ENCODE peak calls at places on chromosomes 13 and 19, in five cellular contexts. A is uterus; E is effector memory CD4-positive, alpha-beta T cell; S is Panc1; L is small intestine. D is an unnamed sample.

GRCh38 chr13:36358352-36358751 is 12.2 kb upstream of the SPART start:
- DNase-seq in L (no peak), A (no peak), E (no peak), S (no peak), D (no peak)

GRCh38 chr13:112971288-112971643 is 2.3 kb downstream of the MCF2L start:
- DNase-seq in A (no peak), L (no peak), E (no peak), S (no peak), D (no peak)

GRCh38 chr13:112354330-112355273 is 21.6 kb upstream of the SPACA7 start:
- DNase-seq in E (no peak), A (no peak), S (no peak), L (no peak), D (no peak)

GRCh38 chr13:111411186-111411858 is 90.9 kb downstream of the TEX29 start:
- DNase-seq in S (no peak), E (no peak), L (no peak), A (no peak), D (no peak)

GRCh38 chr19:50026550-50026906 is 723 bp downstream of the ZNF473 start:
- DNase-seq in E (no peak), S (no peak), L (no peak), A (no peak), D (no peak)

GRCh38 chr13:46146898-46147297 is 35.1 kb downstream of the LCP1 start:
- DNase-seq in L (no peak), E (no peak), S (no peak), A (no peak), D (no peak)

GRCh38 chr19:52176574-52176973 is 5.2 kb upstream of the ZNF836 start:
- DNase-seq in A (no peak), L (no peak), E (no peak), S (no peak), D (no peak)

GRCh38 chr19:18697680-18698079 is 14.2 kb downstream of the CRTC1 start:
- DNase-seq in A (no peak), E (no peak), S (no peak), L (peak; percentile 65), D (no peak)

GRCh38 chr13:63288576-63288975 is 1872.9 kb upstream of the PCDH20 start:
- DNase-seq in E (no peak), A (no peak), L (no peak), S (no peak), D (no peak)

GRCh38 chr13:112027250-112027649 is 39.7 kb upstream of the SOX1 start:
- DNase-seq in E (no peak), A (no peak), S (no peak), L (no peak), D (no peak)

GRCh38 chr13:108270442-108270841 is 924 bp downstream of the TNFSF13B start:
- DNase-seq in S (no peak), L (peak; percentile 41), A (no peak), E (no peak), D (peak; percentile 15)

GRCh38 chr19:19578241-19578640 is 40.2 kb downstream of the CILP2 start:
- DNase-seq in E (no peak), S (no peak), A (no peak), L (no peak), D (no peak)

GRCh38 chr19:46017095-46017429 is 5.8 kb downstream of the PGLYRP1 start:
- DNase-seq in A (no peak), L (no peak), E (no peak), S (no peak), D (no peak)

GRCh38 chr13:59970847-59971246 is 192.9 kb downstream of the DIAPH3 start:
- DNase-seq in L (no peak), E (no peak), A (no peak), S (no peak), D (no peak)

GRCh38 chr13:113220877-113221276 is 11.5 kb downstream of the CUL4A start:
- DNase-seq in E (no peak), S (no peak), A (no peak), L (no peak), D (no peak)

GRCh38 chr19:21559444-21559843 is 54.0 kb downstream of the ZNF429 start:
- DNase-seq in E (no peak), L (no peak), A (no peak), S (no peak), D (no peak)

GRCh38 chr19:44059229-44059628 is 7.4 kb downstream of the ZNF223 start:
- DNase-seq in L (no peak), E (no peak), A (no peak), S (no peak), D (no peak)

GRCh38 chr19:50046649-50047503 is 21.1 kb downstream of the ZNF473 start:
- DNase-seq in E (peak; percentile 30), S (no peak), A (peak; percentile 39), L (peak; percentile 6), D (peak; percentile 42)

GRCh38 chr13:80157261-80157942 is 183.5 kb downstream of the SPRY2 start:
- DNase-seq in S (no peak), E (no peak), L (no peak), A (no peak), D (no peak)

GRCh38 chr13:75792526-75793187 is 156.5 kb downstream of the LMO7 start:
- DNase-seq in E (no peak), S (no peak), A (no peak), L (peak; percentile 81), D (no peak)

GRCh38 chr13:99031725-99032298 is 53.9 kb upstream of the DOCK9 start:
- DNase-seq in E (no peak), L (peak; percentile 85), S (no peak), A (no peak), D (no peak)

GRCh38 chr19:31220540-31220939 is 128.7 kb downstream of the TSHZ3 start:
- DNase-seq in L (peak; percentile 49), E (no peak), S (no peak), A (no peak), D (peak; percentile 34)

GRCh38 chr13:33545492-33545891 is 259.9 kb upstream of the STARD13 start:
- DNase-seq in A (no peak), E (no peak), S (no peak), L (no peak), D (no peak)

GRCh38 chr19:19224852-19225494 is 13.2 kb downstream of the NCAN start:
- DNase-seq in L (peak; percentile 80), S (no peak), E (peak; percentile 54), A (peak; percentile 40), D (peak; percentile 79)

GRCh38 chr19:34490141-34490766 is 8.7 kb downstream of the WTIP start:
- DNase-seq in L (no peak), E (no peak), S (no peak), A (no peak), D (no peak)

GRCh38 chr19:19746286-19747213 is 13.6 kb upstream of the ZNF14 start:
- DNase-seq in S (no peak), E (no peak), A (no peak), L (no peak), D (no peak)

GRCh38 chr13:46160474-46161066 is 21.4 kb downstream of the LCP1 start:
- DNase-seq in S (peak; percentile 30), A (no peak), E (no peak), L (peak; percentile 66), D (peak; percentile 61)

GRCh38 chr19:46383171-46383815 is 30.1 kb downstream of the CCDC8 start:
- DNase-seq in L (no peak), S (no peak), E (no peak), A (no peak), D (no peak)

GRCh38 chr13:114107686-114108081 is 24.7 kb downstream of the RASA3 start:
- DNase-seq in E (no peak), A (peak; percentile 13), L (no peak), S (no peak), D (no peak)

DNA sequence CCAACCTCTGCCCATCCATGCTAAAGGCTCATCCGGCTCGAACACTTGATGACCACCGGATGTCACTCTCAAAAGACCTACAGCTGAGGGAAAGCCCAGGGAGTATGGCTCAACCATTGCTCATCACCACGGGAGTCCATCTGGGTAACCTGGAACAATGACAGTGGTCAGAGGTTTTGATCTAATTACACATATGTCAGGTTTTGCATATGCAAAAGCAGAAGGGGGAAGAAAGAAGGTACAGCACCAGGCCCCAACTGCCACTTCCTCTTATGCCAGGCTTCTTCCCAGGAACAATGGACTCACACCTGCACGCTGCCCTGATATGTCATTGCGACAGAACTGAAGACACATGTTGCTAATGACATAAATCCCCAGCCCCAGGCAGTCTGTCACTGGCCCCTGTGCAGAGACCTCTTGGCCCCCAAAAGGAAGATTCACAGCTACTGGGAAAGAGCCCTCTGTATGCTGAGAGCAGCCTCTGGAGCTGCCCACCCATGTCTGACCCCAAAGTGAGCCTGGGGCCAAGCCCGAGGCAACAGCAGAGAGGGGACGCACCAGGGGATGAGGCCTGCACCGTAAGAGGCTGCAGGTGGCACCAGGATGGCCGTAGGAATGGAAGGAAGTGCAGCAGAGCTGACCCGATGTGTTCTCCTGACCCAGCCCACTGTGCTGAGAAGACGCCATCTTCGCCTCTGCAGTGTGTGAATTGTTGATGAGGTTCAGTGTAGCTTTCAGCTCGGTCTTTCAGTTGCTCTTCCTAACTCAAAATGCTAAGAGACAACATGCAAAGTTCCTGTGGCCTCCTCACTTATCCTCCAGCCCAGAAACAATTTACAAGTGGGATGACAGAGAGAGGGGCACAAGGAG is 26.3 kb downstream of the EPS15L1 start:
- DNase-seq in L (no peak), S (no peak), A (no peak), E (no peak), D (no peak)
- H3K4me1 ChIP-seq in L (peaks cover 15% of the 10 kb centered on the region), S (peaks cover 6% of the 10 kb centered on the region), A (peaks cover 12% of the 10 kb centered on the region), E (no peaks in the 10 kb centered on the region), D (peaks cover 8% of the 10 kb centered on the region)

GRCh38 chr19:41877916-41878905 is 1.1 kb downstream of the CD79A start:
- DNase-seq in A (no peak), S (no peak), L (no peak), E (no peak), D (no peak)
- H3K27ac ChIP-seq in A (no peak overlapping the region), S (no peak overlapping the region), L (peak overlapping the region; percentile 24), E (peak overlapping the region; percentile 80), D (peak overlapping the region; percentile 86)

GRCh38 chr19:54430306-54431254 is 15.3 kb downstream of the TTYH1 start:
- DNase-seq in S (no peak), L (peak; percentile 24), A (no peak), E (no peak), D (peak; percentile 60)
- H3K27me3 ChIP-seq in S (no peaks in the 10 kb centered on the region), L (peaks cover 3% of the 10 kb centered on the region), A (peaks cover 32% of the 10 kb centered on the region), E (peaks cover 18% of the 10 kb centered on the region), D (no peaks in the 10 kb centered on the region)

GRCh38 chr13:50915562-50915961 is 6.0 kb downstream of the RNASEH2B start:
- DNase-seq in E (no peak), L (no peak), S (no peak), A (no peak), D (no peak)

GRCh38 chr13:50914848-50915247 is 5.3 kb downstream of the RNASEH2B start:
- DNase-seq in A (no peak), L (no peak), E (no peak), S (no peak), D (no peak)

GRCh38 chr13:50917572-50917971 is 8.0 kb downstream of the RNASEH2B start:
- DNase-seq in A (no peak), E (no peak), S (no peak), L (no peak), D (no peak)

GRCh38 chr13:50914301-50914700 is 4.7 kb downstream of the RNASEH2B start:
- DNase-seq in A (no peak), E (no peak), L (no peak), S (no peak), D (no peak)

DNA sequence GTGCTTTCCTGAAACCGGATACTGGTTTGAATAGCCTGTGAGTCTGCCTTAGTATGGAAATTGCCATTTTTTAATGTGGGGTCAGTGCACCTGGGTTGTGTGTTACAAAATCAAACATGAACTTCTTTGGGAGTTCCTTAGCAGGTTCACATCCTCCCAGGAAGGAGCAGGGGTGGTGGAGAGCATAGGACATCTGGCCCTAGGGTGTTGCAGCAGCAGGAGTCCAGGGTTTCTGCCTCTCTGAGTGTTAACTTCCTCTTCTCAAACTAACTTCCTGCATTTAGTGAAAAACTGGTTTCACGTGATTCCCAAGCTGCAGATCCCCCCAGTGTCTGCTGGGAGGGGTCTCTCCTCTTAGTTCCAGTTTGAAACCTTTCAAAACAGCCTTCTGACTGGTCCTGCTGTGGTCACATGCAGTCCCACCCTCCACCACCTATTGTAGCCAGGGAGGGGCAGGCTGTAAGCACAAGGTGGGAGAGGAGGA is 7.2 kb downstream of the RNASEH2B start:
- DNase-seq in E (no peak), A (no peak), S (no peak), L (no peak), D (no peak)
- H3K4me1 ChIP-seq in E (peaks cover 27% of the 10 kb centered on the region), A (no peaks in the 10 kb centered on the region), S (peaks cover 29% of the 10 kb centered on the region), L (peaks cover 22% of the 10 kb centered on the region), D (peaks cover 31% of the 10 kb centered on the region)

D was measured in naive thymus-derived CD4-positive, alpha-beta T cell.